ENCODE peak calls at places on chromosomes 13 and 19, in four cellular contexts. X is T-helper 17 cell, R is substantia nigra, E is fibroblast of pulmonary artery. S is an unnamed sample.

GRCh38 chr19:5948697-5949564 is 29.0 kb downstream of the RANBP3 start:
- DNase-seq in X (no peak), R (no peak), E (no peak), S (no peak)

GRCh38 chr13:109126973-109127615 is 497.7 kb downstream of the MYO16 start:
- DNase-seq in X (no peak), R (no peak), E (no peak), S (no peak)

GRCh38 chr19:21264416-21264815 is 64.8 kb downstream of the ZNF708 start:
- DNase-seq in X (no peak), R (no peak), E (no peak), S (no peak)

GRCh38 chr19:49114630-49115363 is 627 bp downstream of the LIN7B start:
- DNase-seq in X (peak), R (peak), E (peak), S (peak)

GRCh38 chr19:52936151-52936957 is 13.1 kb upstream of the ZNF888 start:
- DNase-seq in X (no peak), R (no peak), E (no peak), S (peak)

GRCh38 chr13:100398360-100398759 is 190.2 kb downstream of the GGACT start:
- DNase-seq in X (no peak), R (no peak), E (no peak), S (no peak)

GRCh38 chr19:5917431-5918107 is 3.5 kb downstream of the CAPS start:
- DNase-seq in X (no peak), R (no peak), E (no peak), S (no peak)

GRCh38 chr13:20426766-20427448 is 98.8 kb downstream of the CRYL1 start:
- DNase-seq in X (no peak), R (no peak), E (no peak), S (no peak)

GRCh38 chr13:95128045-95128643 is 173.1 kb downstream of the ABCC4 start:
- DNase-seq in X (no peak), R (no peak), E (no peak), S (peak)

GRCh38 chr19:38264486-38265212 is at the start of gene SPINT2:
- DNase-seq in X (no peak), R (peak), E (no peak), S (no peak)

GRCh38 chr19:35155441-35155840 is 906 bp downstream of the FXYD5 start:
- DNase-seq in X (no peak), R (no peak), E (no peak), S (no peak)

GRCh38 chr13:46307554-46307953 is 79.5 kb downstream of the RUBCNL start:
- DNase-seq in X (no peak), R (no peak), E (peak), S (no peak)

GRCh38 chr13:80901111-80902014 is 560.4 kb upstream of the SPRY2 start:
- DNase-seq in X (no peak), R (no peak), E (peak), S (no peak)

GRCh38 chr13:34678154-34678553 is 263.9 kb upstream of the NBEA start:
- DNase-seq in X (no peak), R (no peak), E (peak), S (no peak)

GRCh38 chr13:36530050-36530789 is 97.9 kb downstream of the CCNA1 start:
- DNase-seq in X (no peak), R (peak), E (peak), S (no peak)

GRCh38 chr19:57465680-57466381 is 8.9 kb upstream of the VN1R1 start:
- DNase-seq in X (no peak), R (no peak), E (peak), S (no peak)